ENCODE peak calls at places on chromosomes 1 and 21, in eight cellular contexts. V, K, G, D, H, S, M and L are unnamed samples.

GRCh38 chr1:68197891-68198290 is 34.4 kb downstream of the WLS start:
- DNase-seq in D (no peak), G (no peak), S (no peak), M (no peak), V (no peak), K (no peak), H (no peak), L (no peak)

GRCh38 chr1:203207751-203208150 is 21.2 kb upstream of the CHI3L1 start:
- DNase-seq in D (no peak), K (no peak), G (no peak), M (no peak), V (no peak), S (no peak), H (no peak), L (no peak)

GRCh38 chr21:42526379-42526727 is 12.7 kb downstream of the SLC37A1 start:
- DNase-seq in H (no peak), V (peak), M (no peak), S (peak), D (no peak), G (no peak), K (no peak), L (no peak)

GRCh38 chr1:27045973-27046558 is 33.4 kb upstream of the TENT5B start:
- DNase-seq in G (peak), H (no peak), S (no peak), K (peak), D (peak), V (peak), M (peak), L (peak)

GRCh38 chr1:245091171-245091621 is 63.6 kb upstream of the KIF26B start:
- DNase-seq in D (no peak), V (no peak), H (no peak), S (no peak), M (no peak), G (no peak), K (no peak), L (no peak)

GRCh38 chr1:199057284-199057683 is 418.4 kb downstream of the PTPRC start:
- DNase-seq in S (no peak), M (no peak), K (no peak), V (no peak), H (no peak), G (no peak), D (no peak), L (no peak)

GRCh38 chr1:9835758-9836631 is 12.2 kb upstream of the CLSTN1 start:
- DNase-seq in M (peak), D (no peak), S (no peak), K (peak), V (peak), H (no peak), G (no peak), L (peak)

GRCh38 chr21:42534361-42534900 is 20.8 kb downstream of the SLC37A1 start:
- DNase-seq in D (no peak), H (no peak), V (peak), G (no peak), M (no peak), K (no peak), S (no peak), L (no peak)

GRCh38 chr21:34815831-34816700 is 147.3 kb downstream of the CLIC6 start:
- DNase-seq in V (no peak), S (no peak), H (no peak), G (no peak), K (no peak), M (no peak), D (no peak), L (no peak)

GRCh38 chr1:45721207-45721606 is 29.2 kb downstream of the IPP start:
- DNase-seq in S (no peak), H (no peak), G (no peak), K (no peak), V (no peak), M (no peak), D (peak), L (no peak)

GRCh38 chr1:228306275-228307217 is 98.7 kb downstream of the OBSCN start:
- DNase-seq in D (no peak), S (no peak), M (no peak), H (no peak), G (no peak), V (peak), K (no peak), L (no peak)

GRCh38 chr1:247647864-247648263 is 31.7 kb downstream of the OR13G1 start:
- DNase-seq in H (no peak), M (no peak), K (peak), V (no peak), D (no peak), S (no peak), G (no peak), L (peak)

GRCh38 chr1:108592030-108592759 is 32.3 kb downstream of the EEIG2 start:
- DNase-seq in H (no peak), S (no peak), K (no peak), D (no peak), G (peak), V (no peak), M (no peak), L (no peak)

GRCh38 chr1:150875197-150876110 is 945 bp downstream of the ARNT start:
- DNase-seq in M (no peak), G (no peak), H (peak), K (no peak), V (no peak), D (no peak), S (no peak), L (no peak)

GRCh38 chr21:44318489-44319285 is 18.8 kb downstream of the PFKL start:
- DNase-seq in V (no peak), K (no peak), S (no peak), G (no peak), D (no peak), M (no peak), H (no peak), L (no peak)

GRCh38 chr1:241849345-241849695 is 1.3 kb downstream of the EXO1 start:
- DNase-seq in K (no peak), D (no peak), S (no peak), M (peak), H (no peak), V (no peak), G (no peak), L (no peak)

GRCh38 chr1:234702342-234703000 is 92.5 kb upstream of the IRF2BP2 start:
- DNase-seq in G (no peak), S (no peak), V (peak), H (no peak), D (no peak), K (no peak), M (no peak), L (no peak)